ENCODE peak calls at places on chromosomes 7 and 10, in five cellular contexts. D is A549, G is ovary, B is HCEC 1CT, K is NCI-H1092 treated with DMSO at 0.1 percent for 48 hours. V is an unnamed sample.

GRCh38 chr7:44615149-44615611 is 8.8 kb downstream of the OGDH start:
- DNase-seq in B (no peak), K (no peak), G (no peak), D (no peak), V (no peak)

GRCh38 chr7:19377611-19378339 is 232.6 kb upstream of the FERD3L start:
- DNase-seq in D (no peak), G (no peak), B (peak), K (peak), V (no peak)

GRCh38 chr10:6486280-6486679 is 93.8 kb downstream of the PRKCQ start:
- DNase-seq in K (no peak), G (no peak), D (no peak), B (no peak), V (no peak)

GRCh38 chr7:65453631-65454030 is 80.0 kb downstream of the ZNF92 start:
- DNase-seq in G (no peak), B (no peak), D (no peak), K (no peak), V (no peak)

GRCh38 chr7:124762611-124763143 is 2.9 kb downstream of the GPR37 start:
- DNase-seq in K (peak), G (no peak), D (no peak), B (no peak), V (peak)

GRCh38 chr7:75533926-75534325 is 41.8 kb downstream of the SPDYE5 start:
- DNase-seq in G (no peak), D (no peak), K (no peak), B (no peak), V (no peak)

GRCh38 chr7:87420173-87420572 is 55.3 kb downstream of the ABCB4 start:
- DNase-seq in G (no peak), D (no peak), K (no peak), B (no peak), V (no peak)

GRCh38 chr10:95601116-95601719 is 40.0 kb upstream of the SORBS1 start:
- DNase-seq in G (peak), D (peak), K (peak), B (peak), V (peak)

GRCh38 chr7:15476101-15476918 is 85.5 kb downstream of the AGMO start:
- DNase-seq in D (no peak), B (no peak), G (no peak), K (no peak), V (no peak)

GRCh38 chr7:151114151-151115090 is 28.1 kb downstream of the AGAP3 start:
- DNase-seq in K (no peak), D (no peak), G (no peak), B (no peak), V (no peak)

GRCh38 chr7:14936530-14936929 is 34.0 kb upstream of the DGKB start:
- DNase-seq in G (no peak), K (no peak), B (peak), D (peak), V (peak)

GRCh38 chr7:47454066-47454950 is 127.6 kb downstream of the TNS3 start:
- DNase-seq in K (peak), D (no peak), G (no peak), B (no peak), V (no peak)

GRCh38 chr10:7389346-7389745 is 21.5 kb downstream of the SFMBT2 start:
- DNase-seq in G (no peak), B (no peak), K (no peak), D (no peak), V (no peak)

GRCh38 chr7:73565675-73566342 is 8.3 kb upstream of the BCL7B start:
- DNase-seq in K (no peak), G (no peak), D (no peak), B (no peak), V (no peak)

V was measured in LoVo.